ENCODE peak calls at places on chromosomes 2 and 18, in four cellular contexts. N is EH, R is progenitor cell of endocrine pancreas, D is T-helper 2 cell. C is an unnamed sample.

GRCh38 chr2:88016086-88016947 is at the start of gene RNU2-63P:
- DNase-seq in R (peak; percentile 64), N (peak; percentile 88), D (peak; percentile 86), C (peak; percentile 64)

GRCh38 chr18:12776821-12777471 is 74.1 kb downstream of the PSMG2 start:
- DNase-seq in D (no peak), R (no peak), N (no peak), C (no peak)

GRCh38 chr2:163644238-163644637 is 91.6 kb downstream of the FIGN start:
- DNase-seq in N (peak; percentile 29), D (no peak), R (no peak), C (no peak)

GRCh38 chr2:205545971-205546370 is 136.3 kb upstream of the NRP2 start:
- DNase-seq in D (no peak), N (no peak), R (no peak), C (no peak)

GRCh38 chr2:25894135-25894830 is 16.0 kb upstream of the ASXL2 start:
- DNase-seq in R (no peak), D (no peak), N (peak; percentile 70), C (no peak)

GRCh38 chr2:136238552-136239346 is 120.8 kb upstream of the CXCR4 start:
- DNase-seq in D (peak; percentile 93), R (no peak), N (peak; percentile 27), C (peak; percentile 3)

GRCh38 chr18:59606193-59607175 is 90.7 kb downstream of the CCBE1 start:
- DNase-seq in R (no peak), N (peak; percentile 94), D (peak; percentile 32), C (peak; percentile 62)

GRCh38 chr2:119484834-119485233 is 39.4 kb downstream of the SCTR start:
- DNase-seq in R (no peak), N (no peak), D (no peak), C (no peak)

GRCh38 chr18:44602380-44602779 is 78.3 kb upstream of the SETBP1 start:
- DNase-seq in D (no peak), R (no peak), N (peak; percentile 81), C (peak; percentile 68)

GRCh38 chr2:234292205-234292954 is 204.5 kb downstream of the ARL4C start:
- DNase-seq in D (peak; percentile 99), N (no peak), R (no peak), C (no peak)

GRCh38 chr18:8959551-8960135 is 142.9 kb upstream of the NDUFV2 start:
- DNase-seq in D (no peak), N (no peak), R (no peak), C (no peak)

GRCh38 chr18:43830905-43831304 is 553.6 kb upstream of the SYT4 start:
- DNase-seq in D (no peak), R (no peak), N (no peak), C (no peak)

GRCh38 chr2:206328979-206329378 is 54.5 kb downstream of the ZDBF2 start:
- DNase-seq in R (no peak), D (no peak), N (no peak), C (no peak)

GRCh38 chr18:31396796-31397195 is 20.2 kb downstream of the DSG4 start:
- DNase-seq in D (no peak), N (no peak), R (no peak), C (no peak)

GRCh38 chr2:14750433-14750832 is 117.9 kb downstream of the LRATD1 start:
- DNase-seq in N (no peak), R (no peak), D (no peak), C (no peak)

GRCh38 chr2:121804340-121804739 is 48.9 kb downstream of the TSN start:
- DNase-seq in D (no peak), R (no peak), N (peak; percentile 11), C (no peak)

GRCh38 chr2:37656512-37657423 is 14.7 kb downstream of the CDC42EP3 start:
- DNase-seq in N (peak; percentile 60), R (no peak), D (peak; percentile 39), C (no peak)

GRCh38 chr2:102527086-102527485 is 54.1 kb downstream of the SLC9A4 start:
- DNase-seq in R (no peak), N (no peak), D (no peak), C (no peak)

GRCh38 chr2:88896971-88897370 is 205.5 kb downstream of the RPIA start:
- DNase-seq in D (no peak), R (no peak), N (no peak), C (no peak)

GRCh38 chr2:69652206-69652605 is 8.7 kb upstream of the AAK1 start:
- DNase-seq in N (peak; percentile 96), R (no peak), D (peak; percentile 29), C (peak; percentile 66)

GRCh38 chr2:180753809-180754761 is 226.3 kb upstream of the UBE2E3 start:
- DNase-seq in R (no peak), N (peak; percentile 59), D (no peak), C (peak; percentile 9)

GRCh38 chr2:240327566-240327965 is 107.9 kb upstream of the GPC1 start:
- DNase-seq in D (no peak), N (no peak), R (no peak), C (no peak)

GRCh38 chr2:166167451-166167850 is 39.6 kb upstream of the SCN1A start:
- DNase-seq in D (no peak), N (peak; percentile 82), R (no peak), C (peak; percentile 66)

GRCh38 chr2:151067658-151068369 is 193.8 kb downstream of the RBM43 start:
- DNase-seq in R (no peak), D (no peak), N (no peak), C (no peak)

GRCh38 chr2:109032229-109032800 is 43.3 kb upstream of the EDAR start:
- DNase-seq in D (peak; percentile 36), N (no peak), R (no peak), C (no peak)

GRCh38 chr2:64606495-64607363 is 47.0 kb downstream of the SERTAD2 start:
- DNase-seq in D (peak; percentile 99), R (no peak), N (no peak), C (no peak)

GRCh38 chr2:172427256-172427989 is at the start of gene ITGA6:
- DNase-seq in R (peak; percentile 83), N (peak; percentile 73), D (peak; percentile 59), C (peak; percentile 73)

GRCh38 chr2:168705534-168706470 is 96.6 kb upstream of the NOSTRIN start:
- DNase-seq in R (no peak), N (peak; percentile 46), D (peak; percentile 45), C (peak; percentile 54)

GRCh38 chr2:22930781-22931180 is 454.2 kb upstream of the KLHL29 start:
- DNase-seq in N (no peak), R (no peak), D (no peak), C (no peak)

GRCh38 chr18:25817571-25818237 is 272.7 kb downstream of the SS18 start:
- DNase-seq in D (no peak), R (no peak), N (no peak), C (no peak)

GRCh38 chr2:209460151-209460761 is 36.4 kb downstream of the MAP2 start:
- DNase-seq in R (no peak), D (no peak), N (no peak), C (no peak)

GRCh38 chr2:222074674-222075073 is 224.1 kb downstream of the PAX3 start:
- DNase-seq in N (no peak), D (no peak), R (no peak), C (peak; percentile 22)